ENCODE peak calls at places on chromosome 22, in nine cellular contexts. Y is left lung; L is stimulated activated CD8-positive, alpha-beta memory T cell treated with anti-CD3 and anti-CD28 coated beads, Interleukin-15, amount 100 ng/mL, for 24 hours; C is T follicular helper cell; B is iPS DF 19.7; T is NCI-H2029; F is T-helper 1 cell; E is HS-5; W is posterior cingulate gyrus. V is an unnamed sample.

GRCh38 chr22:48837341-48837935 is 990.2 kb downstream of the BRD1 start:
- DNase-seq in Y (peak; percentile 51), L (no peak), C (no peak), B (no peak), T (no peak), F (no peak), E (no peak), W (no peak), V (no peak)

GRCh38 chr22:40240671-40241070 is 62.9 kb downstream of the TNRC6B start:
- DNase-seq in Y (no peak), L (no peak), C (peak; percentile 43), B (no peak), T (no peak), F (no peak), E (no peak), W (no peak), V (no peak)

GRCh38 chr22:38177926-38178604 is 3.6 kb downstream of the PLA2G6 start:
- DNase-seq in Y (no peak), L (no peak), C (no peak), B (no peak), T (peak; percentile 85), F (no peak), E (peak; percentile 61), W (no peak), V (peak; percentile 95)

GRCh38 chr22:30373331-30374325 is 13.6 kb downstream of the RNF215 start:
- DNase-seq in Y (peak; percentile 55), L (no peak), C (no peak), B (no peak), T (no peak), F (no peak), E (no peak), W (no peak), V (no peak)

GRCh38 chr22:23376256-23376655 is 195.9 kb downstream of the BCR start:
- DNase-seq in Y (no peak), L (no peak), C (peak; percentile 7), B (peak; percentile 35), T (peak; percentile 7), F (peak; percentile 23), E (no peak), W (no peak), V (peak; percentile 29)

GRCh38 chr22:35552186-35552842 is 11.7 kb downstream of the RASD2 start:
- DNase-seq in Y (no peak), L (peak; percentile 60), C (peak; percentile 80), B (no peak), T (no peak), F (peak; percentile 82), E (no peak), W (no peak), V (no peak)

GRCh38 chr22:46077669-46078099 is 72.6 kb upstream of the PPARA start:
- DNase-seq in Y (no peak), L (no peak), C (no peak), B (no peak), T (no peak), F (no peak), E (no peak), W (peak; percentile 8), V (peak; percentile 60)

GRCh38 chr22:40535189-40535512 is 101.4 kb downstream of the MRTFA start:
- DNase-seq in Y (no peak), L (no peak), C (no peak), B (no peak), T (no peak), F (no peak), E (no peak), W (no peak), V (no peak)

GRCh38 chr22:50473088-50473487 is 1.7 kb downstream of the SBF1 start:
- DNase-seq in Y (no peak), L (no peak), C (peak; percentile 44), B (no peak), T (no peak), F (peak; percentile 63), E (no peak), W (no peak), V (no peak)

GRCh38 chr22:32717337-32718240 is 83.9 kb upstream of the TIMP3 start:
- DNase-seq in Y (no peak), L (no peak), C (no peak), B (no peak), T (no peak), F (no peak), E (no peak), W (no peak), V (no peak)

GRCh38 chr22:31441652-31442051 is 42.2 kb downstream of the DRG1 start:
- DNase-seq in Y (no peak), L (no peak), C (no peak), B (no peak), T (no peak), F (no peak), E (no peak), W (no peak), V (no peak)

GRCh38 chr22:25039255-25039654 is 86.7 kb downstream of the KIAA1671 start:
- DNase-seq in Y (no peak), L (no peak), C (no peak), B (no peak), T (no peak), F (no peak), E (no peak), W (no peak), V (no peak)

GRCh38 chr22:20777420-20778177 is 3.7 kb downstream of the SERPIND1 start:
- DNase-seq in Y (no peak), L (no peak), C (no peak), B (no peak), T (peak; percentile 94), F (no peak), E (no peak), W (no peak), V (peak; percentile 91)

GRCh38 chr22:47626428-47627390 is 864.3 kb downstream of the TBC1D22A start:
- DNase-seq in Y (no peak), L (no peak), C (no peak), B (no peak), T (no peak), F (no peak), E (no peak), W (no peak), V (no peak)

V was measured in EH.